ENCODE peak calls at places on chromosomes 4 and X, in eight cellular contexts. P is fibroblast of villous mesenchyme, Q is prostate gland, O is PC-9, M is brain microvascular endothelial cell, I is cardiac muscle cell, R is BJ, Y is GM12865. X is an unnamed sample.

GRCh38 chr4:158033416-158033863 is 139.4 kb downstream of the GASK1B start:
- DNase-seq in P (peak; percentile 63), Q (no peak), O (no peak), M (peak; percentile 38), I (peak; percentile 83), R (no peak), Y (no peak), X (peak; percentile 78)

GRCh38 chr4:6327220-6327917 is 57.7 kb downstream of the WFS1 start:
- DNase-seq in P (peak; percentile 69), Q (peak; percentile 73), O (peak; percentile 80), M (peak; percentile 50), I (peak; percentile 79), R (no peak), Y (peak; percentile 81), X (peak; percentile 69)

GRCh38 chr4:3674479-3674851 is 91.7 kb upstream of the ADRA2C start:
- DNase-seq in P (no peak), Q (no peak), O (no peak), M (no peak), I (no peak), R (no peak), Y (no peak), X (no peak)

GRCh38 chr4:40586034-40586433 is 43.6 kb downstream of the RBM47 start:
- DNase-seq in P (no peak), Q (no peak), O (no peak), M (no peak), I (no peak), R (no peak), Y (no peak), X (no peak)

GRCh38 chr4:161148051-161148450 is 1015.7 kb downstream of the FSTL5 start:
- DNase-seq in P (no peak), Q (no peak), O (no peak), M (no peak), I (no peak), R (no peak), Y (no peak), X (no peak)

GRCh38 chr4:154618708-154619315 is 6.4 kb upstream of the FGG start:
- DNase-seq in P (peak; percentile 55), Q (peak; percentile 34), O (peak; percentile 55), M (peak; percentile 69), I (peak; percentile 62), R (no peak), Y (peak; percentile 79), X (peak; percentile 75)

GRCh38 chr4:102627831-102628523 is 126.8 kb downstream of the NFKB1 start:
- DNase-seq in P (no peak), Q (no peak), O (peak; percentile 3), M (peak; percentile 80), I (peak; percentile 58), R (no peak), Y (no peak), X (peak; percentile 17)

GRCh38 chrX:110022555-110023448 is 19.9 kb downstream of the TMEM164 start:
- DNase-seq in P (no peak), Q (no peak), O (no peak), M (no peak), I (no peak), R (no peak), Y (no peak), X (no peak)

DNA sequence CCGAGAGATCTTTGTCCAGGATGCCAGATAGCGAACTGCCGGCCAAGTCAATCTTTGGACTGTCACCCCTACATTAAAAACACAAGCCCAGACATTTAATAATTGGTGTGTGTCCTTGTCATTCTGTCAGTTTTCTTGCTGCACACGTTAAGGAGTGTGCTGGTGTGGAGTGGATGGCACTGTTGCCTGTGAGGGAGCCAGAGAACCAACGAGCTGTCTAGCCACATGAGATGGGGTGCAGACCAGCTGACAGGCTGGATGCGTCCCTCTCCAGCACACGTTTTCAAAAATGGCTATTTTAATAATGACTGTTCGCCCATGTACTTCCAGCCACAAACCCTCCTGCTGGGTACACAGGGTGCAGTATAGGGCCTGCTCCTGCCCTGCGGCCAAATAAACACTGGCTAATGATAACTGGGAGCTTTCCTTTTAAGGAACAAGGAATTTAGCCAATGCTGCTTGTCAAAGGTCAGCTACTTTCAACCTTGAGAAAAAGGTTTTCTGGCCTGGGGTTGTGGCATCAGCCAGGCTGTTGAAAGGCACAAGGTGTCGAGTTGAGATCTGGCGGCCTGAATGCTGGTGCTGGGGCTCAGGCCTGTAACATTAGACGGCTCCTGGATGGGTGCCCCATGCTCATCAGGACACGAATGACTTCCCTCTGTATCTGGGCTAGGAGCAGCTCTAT is 54.0 kb upstream of the MAP3K15 start:
- DNase-seq in P (no peak), Q (no peak), O (no peak), M (no peak), I (no peak), R (no peak), Y (no peak), X (no peak)
- H3K4me3 ChIP-seq in P (no peak overlapping the region), Q (no peak overlapping the region), O (no peak overlapping the region), M (no peak overlapping the region), I (no peak overlapping the region), R (no peak overlapping the region), Y (no peak overlapping the region), X (no peak overlapping the region)

GRCh38 chrX:21383546-21383945 is 9.3 kb downstream of the CNKSR2 start:
- DNase-seq in P (peak; percentile 16), Q (no peak), O (no peak), M (no peak), I (no peak), R (no peak), Y (no peak), X (no peak)

GRCh38 chrX:21384178-21384577 is 10.0 kb downstream of the CNKSR2 start:
- DNase-seq in P (no peak), Q (no peak), O (no peak), M (no peak), I (no peak), R (no peak), Y (no peak), X (no peak)

DNA sequence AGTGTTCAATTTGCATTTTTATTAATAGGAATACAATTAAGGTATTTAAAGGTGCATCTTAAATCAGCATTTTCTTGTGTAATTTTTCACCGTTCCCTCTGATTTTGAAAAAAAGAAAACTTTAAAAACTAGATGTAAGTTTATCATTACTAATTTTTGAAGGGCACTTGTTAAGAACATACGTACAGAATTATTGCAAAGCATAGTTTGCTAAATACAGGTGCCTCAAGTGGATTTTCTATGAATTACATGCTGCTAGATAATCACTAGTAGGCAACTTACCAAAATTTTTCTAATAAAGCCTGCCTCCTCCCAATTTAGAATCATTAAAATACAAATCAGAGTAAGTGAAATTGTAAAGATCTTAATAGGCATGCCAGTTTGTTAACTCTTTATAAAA is 8.5 kb downstream of the CNKSR2 start:
- DNase-seq in P (no peak), Q (no peak), O (no peak), M (no peak), I (no peak), R (no peak), Y (no peak), X (no peak)
- TF ChIP-seq CTCF in P (peak; percentile 18), Q (no peak), O (peak; percentile 47), M (peak; percentile 18), I (peak; percentile 5), R (peak; percentile 9), Y (no peak), X (peak; percentile 28)

DNA sequence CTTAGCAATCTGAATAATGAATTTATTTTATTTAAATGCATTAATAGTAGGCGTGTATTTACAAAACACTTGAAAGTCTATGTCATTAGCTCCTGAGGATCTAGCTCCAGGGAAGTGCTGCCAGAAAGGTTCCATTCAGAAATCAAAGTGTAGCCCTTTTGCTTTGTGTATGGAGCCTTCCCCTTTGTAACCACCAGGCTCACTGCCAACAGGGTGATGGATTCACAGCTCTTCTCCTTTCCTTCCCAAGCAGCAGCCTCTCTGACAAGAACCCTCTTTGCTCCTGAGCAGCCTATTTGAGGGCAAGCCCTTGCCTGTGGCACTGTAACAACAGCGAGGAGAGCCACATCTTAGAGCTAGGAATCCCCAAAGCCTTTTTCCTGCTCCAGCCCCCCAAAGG is 286.0 kb upstream of the RASGEF1B start:
- DNase-seq in P (no peak), Q (no peak), O (no peak), M (no peak), I (peak; percentile 54), R (no peak), Y (no peak), X (peak; percentile 23)
- H3K4me3 ChIP-seq in P (no peak overlapping the region), Q (no peak overlapping the region), O (no peak overlapping the region), M (no peak overlapping the region), I (no peak overlapping the region), R (no peak overlapping the region), Y (no peak overlapping the region), X (no peak overlapping the region)

DNA sequence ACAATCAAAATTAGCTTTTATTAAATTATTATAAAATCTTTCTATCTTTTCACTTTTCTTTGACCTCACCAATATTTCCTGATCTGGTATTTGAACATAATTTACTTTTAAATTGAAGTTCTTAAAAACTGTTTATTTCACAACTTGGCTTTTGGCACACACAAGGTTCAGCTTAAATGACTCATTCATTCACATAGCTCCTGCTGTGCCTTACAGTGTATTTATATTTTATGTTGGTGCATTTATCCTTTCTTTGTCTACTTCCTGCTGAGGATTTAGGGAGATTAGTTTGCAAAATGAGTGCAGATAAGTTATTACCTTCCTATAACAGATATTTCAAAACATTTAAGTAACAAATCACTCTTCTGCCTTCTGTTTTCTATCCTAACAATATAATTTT is 430.6 kb downstream of the DTHD1 start:
- DNase-seq in P (no peak), Q (no peak), O (no peak), M (no peak), I (peak; percentile 27), R (no peak), Y (no peak), X (peak; percentile 23)
- TF ChIP-seq CTCF in P (no peak), Q (no peak), O (no peak), M (no peak), I (no peak), R (no peak), Y (no peak), X (no peak)

GRCh38 chrX:21738145-21738949 is 19.6 kb downstream of the SMPX start:
- DNase-seq in P (no peak), Q (no peak), O (no peak), M (no peak), I (no peak), R (no peak), Y (no peak), X (no peak)
- H3K4me3 ChIP-seq in P (no peak overlapping the region), Q (no peak overlapping the region), O (no peak overlapping the region), M (no peak overlapping the region), I (no peak overlapping the region), R (no peak overlapping the region), Y (no peak overlapping the region), X (no peak overlapping the region)

GRCh38 chrX:47751670-47752069 is 85.0 kb upstream of the ZNF81 start:
- DNase-seq in P (peak; percentile 19), Q (no peak), O (peak; percentile 16), M (no peak), I (peak; percentile 60), R (no peak), Y (peak; percentile 27), X (peak; percentile 48)
- TF ChIP-seq CTCF in P (peak; percentile 41), Q (no peak), O (peak; percentile 47), M (peak; percentile 60), I (peak; percentile 54), R (peak; percentile 34), Y (peak; percentile 25), X (peak; percentile 53)

GRCh38 chr4:4860381-4860802 is 927 bp downstream of the MSX1 start:
- DNase-seq in P (peak; percentile 51), Q (no peak), O (no peak), M (peak; percentile 33), I (peak; percentile 26), R (no peak), Y (peak; percentile 32), X (no peak)
- H3K4me3 ChIP-seq in P (peak overlapping the region; percentile 85), Q (peak overlapping the region; percentile 53), O (peak overlapping the region; percentile 52), M (peak overlapping the region; percentile 58), I (peak overlapping the region; percentile 85), R (peak overlapping the region; percentile 69), Y (peak overlapping the region; percentile 76), X (peak overlapping the region; percentile 65)

X was measured in cardiac fibroblast.